ENCODE peak calls at places on chromosomes 16 and 17, in eight cellular contexts. I, A, B, M, D, L, H and Q are unnamed samples.

GRCh38 chr17:59330314-59330942 is 1.0 kb upstream of the YPEL2 start:
- DNase-seq in I (no peak), A (peak), B (peak), M (no peak), D (no peak), L (no peak), H (no peak), Q (peak)

GRCh38 chr17:57032343-57032742 is 52.7 kb upstream of the AKAP1 start:
- DNase-seq in I (no peak), A (no peak), B (peak), M (no peak), D (no peak), L (peak), H (no peak), Q (no peak)

GRCh38 chr16:57889522-57889921 is 81.4 kb downstream of the CNGB1 start:
- DNase-seq in I (no peak), A (no peak), B (no peak), M (no peak), D (no peak), L (no peak), H (no peak), Q (no peak)

GRCh38 chr17:57819867-57820266 is 30.0 kb downstream of the MRPS23 start:
- DNase-seq in I (no peak), A (no peak), B (no peak), M (no peak), D (no peak), L (no peak), H (no peak), Q (no peak)

GRCh38 chr16:74279266-74279665 is 17.3 kb upstream of the PSMD7 start:
- DNase-seq in I (no peak), A (no peak), B (no peak), M (no peak), D (no peak), L (no peak), H (no peak), Q (no peak)

GRCh38 chr16:86994215-86994614 is 323.0 kb downstream of the C16orf95 start:
- DNase-seq in I (no peak), A (no peak), B (no peak), M (no peak), D (no peak), L (no peak), H (no peak), Q (no peak)

GRCh38 chr16:12760819-12761611 is 42.7 kb downstream of the CPPED1 start:
- DNase-seq in I (no peak), A (no peak), B (no peak), M (no peak), D (no peak), L (no peak), H (no peak), Q (peak)

GRCh38 chr16:74563828-74564263 is 43.1 kb downstream of the GLG1 start:
- DNase-seq in I (peak), A (no peak), B (no peak), M (peak), D (peak), L (peak), H (peak), Q (no peak)

GRCh38 chr16:57092786-57093301 is 461 bp downstream of the CPNE2 start:
- DNase-seq in I (no peak), A (no peak), B (peak), M (no peak), D (no peak), L (no peak), H (no peak), Q (peak)

GRCh38 chr16:85851034-85851780 is 47.8 kb upstream of the IRF8 start:
- DNase-seq in I (no peak), A (no peak), B (no peak), M (no peak), D (no peak), L (no peak), H (no peak), Q (no peak)

GRCh38 chr16:71894229-71894920 is 956 bp upstream of the IST1 start:
- DNase-seq in I (no peak), A (peak), B (peak), M (peak), D (peak), L (peak), H (peak), Q (peak)

GRCh38 chr16:46908540-46909372 is 24.6 kb downstream of the GPT2 start:
- DNase-seq in I (no peak), A (peak), B (no peak), M (peak), D (peak), L (peak), H (peak), Q (no peak)

GRCh38 chr17:76998839-76999238 is 130.6 kb downstream of the MGAT5B start:
- DNase-seq in I (no peak), A (no peak), B (no peak), M (no peak), D (no peak), L (no peak), H (no peak), Q (no peak)

GRCh38 chr17:71885662-71886061 is 235.2 kb upstream of the SOX9 start:
- DNase-seq in I (no peak), A (no peak), B (no peak), M (no peak), D (no peak), L (no peak), H (no peak), Q (no peak)

GRCh38 chr17:41907185-41907556 is 11.6 kb downstream of the ACLY start:
- DNase-seq in I (no peak), A (no peak), B (no peak), M (peak), D (peak), L (peak), H (peak), Q (no peak)
- H3K4me3 ChIP-seq in I (no peak), A (no peak), B (no peak), M (no peak), D (no peak), L (no peak), H (no peak), Q (no peak)

GRCh38 chr17:44097110-44097810 is 26.2 kb downstream of the HDAC5 start:
- DNase-seq in I (peak), A (no peak), B (peak), M (peak), D (peak), L (peak), H (peak), Q (peak)

GRCh38 chr17:44095388-44095646 is 24.8 kb downstream of the G6PC3 start:
- DNase-seq in I (no peak), A (no peak), B (no peak), M (no peak), D (no peak), L (no peak), H (no peak), Q (no peak)

GRCh38 chr17:44093231-44093900 is 22.8 kb downstream of the G6PC3 start:
- DNase-seq in I (no peak), A (no peak), B (no peak), M (no peak), D (no peak), L (no peak), H (no peak), Q (no peak)

GRCh38 chr17:44095647-44096496 is 25.3 kb downstream of the G6PC3 start:
- DNase-seq in I (peak), A (peak), B (peak), M (peak), D (peak), L (peak), H (peak), Q (no peak)

DNA sequence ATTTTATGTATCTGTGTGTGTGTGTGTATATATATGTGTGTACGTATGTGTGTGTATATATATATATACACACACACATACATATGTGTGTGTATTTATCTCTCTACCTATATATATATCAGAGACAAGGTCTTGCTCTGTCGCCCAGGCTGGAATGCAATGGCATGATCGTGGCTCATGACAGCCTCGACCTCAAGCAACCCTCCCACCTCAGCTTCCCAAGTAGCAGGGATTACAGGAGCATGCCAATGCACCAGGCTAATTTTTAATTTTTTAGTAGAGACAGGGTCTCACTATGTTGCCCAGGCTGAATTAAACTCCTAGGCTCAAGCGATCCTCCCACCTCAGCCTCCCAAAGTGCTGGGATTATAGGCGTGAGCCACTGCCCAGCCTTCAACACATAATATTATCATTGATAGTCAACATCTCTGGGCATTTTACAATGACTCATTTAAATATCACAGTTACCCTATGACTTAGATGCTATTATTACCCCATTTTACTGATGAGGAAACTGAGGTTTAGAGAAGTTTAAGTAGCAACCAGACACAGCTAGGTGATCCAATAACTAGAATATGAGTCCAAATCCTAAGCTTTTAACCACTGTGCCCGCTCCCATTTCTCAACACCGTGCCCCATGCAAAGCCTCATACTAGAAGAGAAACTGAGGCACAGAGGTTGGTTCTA is 24.3 kb downstream of the G6PC3 start:
- DNase-seq in I (no peak), A (no peak), B (no peak), M (no peak), D (no peak), L (no peak), H (no peak), Q (no peak)
- H3K4me3 ChIP-seq in I (no peak), A (peak), B (peak), M (no peak), D (no peak), L (no peak), H (no peak), Q (no peak)

DNA sequence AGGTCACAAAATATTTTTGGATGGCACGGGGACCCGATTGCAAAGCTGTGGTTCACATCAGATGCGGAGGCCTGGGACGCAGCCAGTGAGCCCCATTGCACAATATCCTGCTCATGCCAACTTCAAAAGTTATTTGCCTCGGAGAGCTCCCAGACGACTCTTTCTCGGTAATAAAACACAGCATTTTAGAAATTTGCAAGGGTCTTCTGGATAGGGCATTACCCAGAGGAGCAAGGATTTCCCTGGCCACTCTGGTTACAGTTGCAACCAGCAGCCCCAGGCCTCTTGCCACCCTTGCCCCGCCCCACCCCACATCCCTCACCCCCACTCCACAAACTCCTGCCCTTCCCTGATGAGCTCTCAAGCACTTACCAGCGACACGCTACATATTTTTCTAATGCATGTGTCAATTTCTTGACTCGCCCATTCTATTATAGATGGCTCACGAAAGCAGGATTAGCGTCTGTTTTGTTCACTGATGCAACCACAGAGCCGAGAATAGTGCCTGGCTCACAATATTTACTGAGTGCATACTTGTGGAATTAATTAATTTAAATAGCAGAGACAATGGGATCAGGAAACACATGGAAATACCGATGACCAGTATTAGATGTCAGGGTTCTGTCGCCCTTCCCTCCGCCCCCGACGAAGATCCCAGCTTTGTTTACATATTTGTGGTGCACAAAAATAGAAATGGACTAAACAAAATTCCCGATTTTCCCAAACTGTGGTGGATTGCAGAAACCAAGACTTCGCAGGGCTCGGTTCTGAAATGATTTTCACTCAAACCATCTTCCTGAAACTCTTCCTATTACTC is 62.4 kb downstream of the ADCY9 start:
- DNase-seq in I (peak), A (no peak), B (peak), M (peak), D (peak), L (peak), H (peak), Q (peak)
- H3K4me3 ChIP-seq in I (peak), A (no peak), B (peak), M (peak), D (no peak), L (no peak), H (no peak), Q (peak)

GRCh38 chr17:82108038-82108998 is 10.3 kb upstream of the FASN start:
- DNase-seq in I (no peak), A (no peak), B (peak), M (no peak), D (peak), L (peak), H (no peak), Q (peak)

GRCh38 chr17:82105882-82106696 is 8.1 kb upstream of the FASN start:
- DNase-seq in I (no peak), A (no peak), B (no peak), M (peak), D (peak), L (peak), H (peak), Q (no peak)

GRCh38 chr17:82105417-82105881 is 7.4 kb upstream of the FASN start:
- DNase-seq in I (no peak), A (no peak), B (no peak), M (no peak), D (no peak), L (no peak), H (no peak), Q (no peak)

GRCh38 chr17:82107341-82107860 is 9.4 kb upstream of the FASN start:
- DNase-seq in I (no peak), A (no peak), B (peak), M (no peak), D (no peak), L (peak), H (no peak), Q (peak)

DNA sequence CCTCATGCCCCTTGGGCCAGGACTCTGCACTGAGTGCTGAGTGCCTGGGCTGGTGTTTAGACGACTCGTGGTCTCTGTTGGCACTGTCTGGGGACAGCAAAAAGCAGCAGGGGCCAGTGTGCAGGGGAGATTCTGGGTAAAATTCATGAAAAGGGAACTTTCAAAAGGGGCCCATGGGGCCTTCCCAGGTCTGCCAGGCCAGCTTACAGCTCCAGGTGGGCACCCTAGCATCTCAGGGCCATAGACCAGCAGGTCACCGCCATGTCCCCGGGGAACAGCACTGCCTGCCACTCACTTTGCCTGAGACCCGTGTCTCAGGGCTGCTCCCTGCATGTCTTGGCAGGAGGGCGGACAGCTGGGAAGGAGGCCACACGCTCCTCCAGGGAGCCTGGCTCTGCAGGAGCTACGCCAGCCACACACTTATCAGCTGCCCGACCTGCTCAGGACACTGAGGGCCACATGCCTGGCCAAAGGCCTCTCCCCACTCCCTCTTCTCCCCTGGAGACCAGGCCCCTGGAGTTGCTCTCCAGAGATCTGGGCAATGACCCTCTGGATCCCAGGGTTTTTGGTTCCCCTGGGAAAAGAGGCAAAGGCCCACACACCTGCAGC is 8.8 kb upstream of the FASN start:
- DNase-seq in I (no peak), A (no peak), B (peak), M (no peak), D (no peak), L (no peak), H (no peak), Q (no peak)
- H3K4me3 ChIP-seq in I (no peak), A (no peak), B (peak), M (no peak), D (no peak), L (no peak), H (no peak), Q (peak)

GRCh38 chr16:28931801-28932225 is at the start of gene CD19:
- DNase-seq in I (no peak), A (no peak), B (no peak), M (no peak), D (no peak), L (no peak), H (no peak), Q (no peak)

GRCh38 chr16:28932339-28933141 is 769 bp downstream of the CD19 start:
- DNase-seq in I (no peak), A (no peak), B (no peak), M (no peak), D (no peak), L (no peak), H (no peak), Q (no peak)

GRCh38 chr16:28930203-28930602 is 1.6 kb upstream of the CD19 start:
- DNase-seq in I (no peak), A (no peak), B (no peak), M (no peak), D (no peak), L (no peak), H (no peak), Q (no peak)

GRCh38 chr16:28933176-28933575 is 1.4 kb downstream of the CD19 start:
- DNase-seq in I (no peak), A (no peak), B (no peak), M (no peak), D (no peak), L (no peak), H (no peak), Q (no peak)

DNA sequence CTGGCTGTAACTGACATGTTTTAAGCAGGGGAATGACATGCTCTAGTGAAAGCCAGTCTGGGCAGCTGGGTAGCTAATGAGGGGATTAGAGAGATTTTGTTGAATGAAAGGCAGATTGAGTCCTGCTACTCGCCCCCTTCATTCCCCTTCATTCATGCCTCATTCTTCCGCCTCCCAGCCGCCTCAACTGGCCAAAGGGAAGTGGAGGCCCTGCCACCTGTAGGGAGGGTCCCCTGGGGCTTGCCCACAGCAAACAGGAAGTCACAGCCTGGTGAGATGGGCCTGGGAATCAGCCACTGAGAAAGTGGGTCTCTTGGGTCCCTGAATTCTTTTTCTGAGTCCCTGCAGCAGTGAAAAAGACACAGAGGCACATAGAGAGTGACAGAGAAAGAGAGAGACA is 1.1 kb upstream of the CD19 start:
- DNase-seq in I (no peak), A (peak), B (no peak), M (no peak), D (no peak), L (no peak), H (no peak), Q (no peak)
- H3K4me3 ChIP-seq in I (no peak), A (no peak), B (no peak), M (no peak), D (no peak), L (no peak), H (no peak), Q (no peak)

DNA sequence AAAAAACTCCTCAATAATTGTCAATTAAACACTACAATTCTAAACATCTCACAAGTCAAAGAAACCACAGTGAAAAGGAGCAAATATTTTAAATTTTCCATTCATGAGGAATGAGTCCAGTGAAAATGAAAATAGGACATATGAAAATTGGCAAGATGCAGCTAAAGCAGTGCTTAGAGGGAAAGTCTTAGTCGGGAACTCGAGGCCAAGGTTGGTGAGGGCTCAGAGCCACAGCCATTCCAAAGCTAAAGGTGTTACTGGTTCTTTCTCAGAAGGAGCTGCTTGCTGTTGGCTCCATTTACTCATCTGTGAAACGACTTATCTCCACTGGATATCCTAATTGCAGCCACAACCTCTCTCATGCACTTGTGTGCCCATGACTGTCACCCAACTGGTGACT is 6.5 kb downstream of the SLC38A8 start:
- DNase-seq in I (no peak), A (no peak), B (no peak), M (no peak), D (no peak), L (no peak), H (no peak), Q (no peak)
- H3K4me3 ChIP-seq in I (no peak), A (no peak), B (no peak), M (no peak), D (no peak), L (no peak), H (no peak), Q (no peak)

GRCh38 chr17:55959756-55960155 is 193.5 kb upstream of the ANKFN1 start:
- DNase-seq in I (no peak), A (no peak), B (no peak), M (no peak), D (no peak), L (no peak), H (no peak), Q (no peak)

GRCh38 chr17:55969577-55969976 is 183.7 kb upstream of the ANKFN1 start:
- DNase-seq in I (no peak), A (no peak), B (no peak), M (no peak), D (no peak), L (no peak), H (no peak), Q (no peak)

GRCh38 chr17:55962931-55963378 is 190.3 kb upstream of the ANKFN1 start:
- DNase-seq in I (no peak), A (no peak), B (peak), M (no peak), D (no peak), L (no peak), H (no peak), Q (no peak)

GRCh38 chr17:55964191-55964590 is 189.1 kb upstream of the ANKFN1 start:
- DNase-seq in I (no peak), A (no peak), B (no peak), M (no peak), D (no peak), L (no peak), H (no peak), Q (no peak)

DNA sequence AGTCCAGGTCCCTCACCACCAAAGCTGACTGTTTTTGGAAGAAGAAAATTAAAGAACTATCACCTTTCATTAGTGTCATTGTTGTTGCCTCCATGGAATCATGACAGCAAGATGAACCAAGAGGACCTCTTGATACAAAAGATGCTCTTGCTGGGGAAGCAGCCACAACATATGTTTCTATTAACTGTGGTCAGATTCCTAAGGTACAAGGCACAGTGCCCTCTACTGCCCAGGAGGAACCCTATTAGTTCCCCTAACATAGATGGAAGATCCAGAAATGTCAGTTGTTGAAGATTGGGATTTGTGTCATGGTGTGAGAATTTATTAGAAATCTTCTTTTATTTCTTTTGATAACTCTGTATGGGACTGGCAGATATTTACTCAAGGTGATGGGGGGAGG is 188.2 kb upstream of the ANKFN1 start:
- DNase-seq in I (no peak), A (no peak), B (no peak), M (no peak), D (no peak), L (no peak), H (no peak), Q (no peak)
- H3K4me3 ChIP-seq in I (no peak), A (no peak), B (no peak), M (no peak), D (no peak), L (no peak), H (no peak), Q (no peak)